ENCODE peak calls at places on chromosome 1, in five cellular contexts. X is neural crest cell, W is kidney, B is bronchial epithelial cell, L is GM06990. D is an unnamed sample.

GRCh38 chr1:181216571-181216994 is 128.1 kb downstream of the IER5 start:
- DNase-seq in B (no peak), X (no peak), L (no peak), W (no peak), D (no peak)

GRCh38 chr1:35708179-35708891 is 10.3 kb downstream of the C1orf216 start:
- DNase-seq in B (no peak), L (peak), W (no peak), X (no peak), D (no peak)

GRCh38 chr1:233566886-233567285 is 47.0 kb upstream of the KCNK1 start:
- DNase-seq in X (no peak), B (no peak), W (no peak), L (no peak), D (no peak)

GRCh38 chr1:213531369-213532310 is 456.1 kb upstream of the PROX1 start:
- DNase-seq in B (no peak), L (no peak), X (no peak), W (no peak), D (no peak)

GRCh38 chr1:93288558-93288957 is 57.1 kb upstream of the DR1 start:
- DNase-seq in B (peak), W (no peak), X (no peak), L (no peak), D (no peak)

GRCh38 chr1:90393025-90393424 is 324.1 kb downstream of the BARHL2 start:
- DNase-seq in L (no peak), X (no peak), B (peak), W (no peak), D (no peak)

GRCh38 chr1:71948561-71948960 is 333.8 kb downstream of the NEGR1 start:
- DNase-seq in B (no peak), X (no peak), W (no peak), L (no peak), D (no peak)

GRCh38 chr1:232611834-232612233 is 18.1 kb downstream of the SIPA1L2 start:
- DNase-seq in X (no peak), B (no peak), L (no peak), W (no peak), D (peak)

GRCh38 chr1:167492509-167492910 is 25.8 kb downstream of the CD247 start:
- DNase-seq in L (no peak), W (no peak), X (no peak), B (no peak), D (no peak)

GRCh38 chr1:48080343-48081255 is 83.4 kb upstream of the TRABD2B start:
- DNase-seq in W (no peak), X (no peak), B (no peak), L (no peak), D (no peak)

GRCh38 chr1:5297199-5297877 is 642.9 kb downstream of the AJAP1 start:
- DNase-seq in B (no peak), X (no peak), W (peak), L (no peak), D (no peak)
- TF ChIP-seq CTCF in B (no peak), X (no peak), W (no peak), L (no peak), D (no peak)

GRCh38 chr1:8424539-8425116 is 106.7 kb downstream of the SLC45A1 start:
- DNase-seq in W (no peak), L (peak), B (peak), X (no peak), D (peak)
- TF ChIP-seq CTCF in W (no peak), L (no peak), B (no peak), X (no peak), D (no peak)

GRCh38 chr1:161950377-161950776 is 73.3 kb downstream of the OLFML2B start:
- DNase-seq in W (no peak), B (no peak), L (no peak), X (no peak), D (no peak)

GRCh38 chr1:161952603-161953172 is 71.0 kb downstream of the OLFML2B start:
- DNase-seq in B (no peak), L (no peak), X (no peak), W (no peak), D (no peak)

GRCh38 chr1:161948435-161948834 is 75.2 kb downstream of the OLFML2B start:
- DNase-seq in L (no peak), X (no peak), W (no peak), B (no peak), D (no peak)

GRCh38 chr1:161951646-161952045 is 72.0 kb downstream of the OLFML2B start:
- DNase-seq in L (no peak), W (no peak), B (no peak), X (no peak), D (no peak)

DNA sequence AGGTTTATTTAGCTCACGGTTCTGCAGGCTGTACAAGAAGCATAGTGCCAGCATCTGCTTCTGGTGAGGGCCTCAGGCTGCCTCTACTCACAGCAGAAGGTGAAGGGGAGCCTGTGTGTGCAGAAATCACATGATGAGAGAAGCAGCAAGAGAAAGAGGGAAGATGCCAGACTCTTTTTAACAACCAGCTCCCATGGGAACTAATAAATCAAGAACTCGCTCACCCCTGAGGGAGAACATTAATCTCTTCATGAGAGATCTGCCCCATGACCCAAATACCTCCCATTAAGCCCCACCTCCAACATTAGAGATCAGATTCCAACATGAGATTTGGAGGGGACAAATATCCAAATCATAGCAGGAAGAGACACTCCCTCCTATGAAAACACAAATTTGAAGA is 74.1 kb downstream of the OLFML2B start:
- DNase-seq in B (no peak), W (no peak), X (no peak), L (no peak), D (no peak)
- TF ChIP-seq CTCF in B (no peak), W (no peak), X (no peak), L (no peak), D (no peak)

DNA sequence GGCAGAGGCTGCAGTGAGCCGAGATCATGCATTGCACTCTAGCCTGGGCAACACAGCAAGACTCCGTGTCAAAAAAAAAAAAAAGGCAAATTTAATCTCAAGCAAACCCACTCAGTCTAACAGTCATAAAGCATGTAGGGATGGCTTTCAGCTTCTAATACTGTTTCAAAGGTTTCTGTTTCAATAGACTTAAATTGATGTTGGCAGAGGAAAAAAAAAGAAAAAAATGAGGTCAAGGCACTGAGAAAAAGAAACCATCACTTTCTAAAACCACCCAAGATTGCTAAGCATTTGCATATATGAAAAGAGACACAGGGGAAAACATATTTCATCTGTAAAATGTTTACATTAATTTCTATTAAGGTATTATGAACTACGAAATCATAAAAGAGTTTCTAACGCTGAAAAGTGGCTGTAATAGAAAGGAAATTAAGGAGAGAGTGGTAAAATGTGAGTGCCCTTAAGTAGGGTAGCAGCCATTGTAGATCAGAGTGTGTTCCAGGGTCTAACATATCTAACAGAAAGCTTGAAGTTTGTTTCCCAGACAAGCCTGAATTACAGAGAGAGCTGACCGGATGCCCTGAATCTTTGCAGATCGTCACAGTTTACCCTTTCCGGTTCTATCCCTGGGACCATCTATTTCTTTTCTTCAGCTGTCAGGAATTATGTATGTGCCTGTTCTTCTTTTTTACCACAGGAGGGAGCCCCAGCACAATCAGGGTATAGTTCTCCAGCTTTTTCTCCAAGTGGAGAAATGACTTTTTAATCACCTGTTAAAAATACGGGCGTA is 70.0 kb downstream of the PLD5 start:
- DNase-seq in X (no peak), W (no peak), L (no peak), B (peak), D (peak)
- TF ChIP-seq CTCF in X (peak), W (peak), L (peak), B (peak), D (peak)

DNA sequence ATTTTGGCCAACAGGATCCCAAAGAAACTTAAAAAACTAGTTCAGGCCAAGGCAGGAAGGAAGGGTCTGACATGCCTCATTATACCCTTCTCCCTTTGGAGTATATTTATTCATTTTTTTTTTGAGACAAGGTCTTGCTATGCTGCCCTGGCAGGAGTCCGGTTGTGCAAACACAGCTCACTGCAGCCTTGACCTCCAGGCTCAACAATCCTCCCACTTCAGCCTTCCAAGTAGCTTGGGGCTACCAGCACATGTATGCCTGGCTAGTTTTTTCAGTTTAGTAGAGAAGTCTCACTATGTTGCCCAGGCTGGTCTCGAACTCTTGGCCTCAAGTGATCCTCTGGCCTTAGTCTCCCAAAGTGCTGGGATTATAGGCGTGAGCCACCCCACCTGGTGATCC is 5.2 kb downstream of the YARS1 start:
- DNase-seq in X (no peak), B (no peak), W (no peak), L (no peak), D (no peak)
- TF ChIP-seq CTCF in X (no peak), B (no peak), W (no peak), L (no peak), D (no peak)

DNA sequence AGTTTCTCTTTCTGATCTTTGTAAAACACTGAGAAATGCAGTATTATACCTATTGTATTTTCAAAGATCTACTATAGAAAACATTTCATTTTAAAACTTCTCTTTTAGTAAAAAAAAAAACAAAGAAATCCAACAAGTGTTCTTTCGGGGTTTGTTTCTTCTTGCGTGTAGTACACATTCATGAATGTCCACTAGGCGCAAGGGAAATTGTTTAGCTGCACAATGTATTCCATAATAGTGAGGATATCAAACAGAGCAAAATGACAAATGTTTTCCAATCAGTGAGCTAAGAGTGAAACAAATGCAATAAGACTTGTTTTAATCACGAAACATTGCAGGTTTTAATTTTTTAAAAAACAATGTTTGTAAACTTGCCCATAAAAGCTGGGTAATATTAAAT is 68.6 kb downstream of the LHX8 start:
- DNase-seq in X (no peak), B (no peak), L (no peak), W (no peak), D (no peak)
- TF ChIP-seq CTCF in X (no peak), B (no peak), L (no peak), W (no peak), D (no peak)

DNA sequence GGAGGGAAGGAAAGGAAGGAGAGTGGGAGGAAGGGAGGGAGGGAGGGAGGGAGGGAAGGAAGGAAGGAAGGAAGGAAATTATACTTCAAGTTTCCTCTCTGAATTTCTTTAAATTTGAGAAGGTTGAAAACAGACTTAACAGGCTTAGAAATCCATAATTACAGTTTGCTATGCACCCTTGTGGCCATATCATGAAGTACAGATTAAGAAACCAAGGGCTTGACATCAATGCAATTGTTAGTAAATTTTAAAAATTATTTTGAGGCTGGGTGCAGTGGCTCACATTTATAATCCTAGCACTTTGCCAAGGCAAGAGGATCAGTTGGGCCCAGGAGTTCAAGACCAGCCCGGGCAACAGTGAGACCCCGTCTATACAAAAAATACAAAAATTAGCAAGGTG is 14.4 kb downstream of the ANP32E start:
- DNase-seq in W (no peak), L (no peak), X (no peak), B (peak), D (no peak)
- TF ChIP-seq CTCF in W (peak), L (peak), X (peak), B (peak), D (peak)

DNA sequence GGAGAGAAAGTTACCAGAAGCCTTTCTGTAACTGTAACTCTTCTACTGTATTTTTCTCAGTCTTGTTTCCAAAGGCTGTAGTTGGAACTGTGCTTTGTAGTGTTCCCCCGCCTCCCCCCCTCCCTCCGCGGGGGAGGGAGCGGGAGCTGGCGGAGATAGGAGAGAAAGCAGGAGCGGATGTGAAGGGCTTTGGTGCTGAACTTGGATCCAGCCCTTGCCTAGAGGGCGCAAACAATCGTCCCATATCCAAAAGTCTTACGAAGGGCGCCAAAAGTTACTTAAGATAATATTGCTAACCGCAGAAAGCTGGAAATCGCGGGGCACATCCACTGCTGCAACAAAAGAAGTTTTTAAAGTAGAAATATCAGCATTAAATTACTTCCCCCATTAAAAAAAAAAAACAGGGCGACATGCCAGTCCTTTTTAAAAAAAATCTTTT is 2.4 kb upstream of the NFIA start:
- DNase-seq in B (peak), W (peak), X (peak), L (no peak), D (no peak)
- TF ChIP-seq CTCF in B (peak), W (peak), X (peak), L (no peak), D (no peak)

DNA sequence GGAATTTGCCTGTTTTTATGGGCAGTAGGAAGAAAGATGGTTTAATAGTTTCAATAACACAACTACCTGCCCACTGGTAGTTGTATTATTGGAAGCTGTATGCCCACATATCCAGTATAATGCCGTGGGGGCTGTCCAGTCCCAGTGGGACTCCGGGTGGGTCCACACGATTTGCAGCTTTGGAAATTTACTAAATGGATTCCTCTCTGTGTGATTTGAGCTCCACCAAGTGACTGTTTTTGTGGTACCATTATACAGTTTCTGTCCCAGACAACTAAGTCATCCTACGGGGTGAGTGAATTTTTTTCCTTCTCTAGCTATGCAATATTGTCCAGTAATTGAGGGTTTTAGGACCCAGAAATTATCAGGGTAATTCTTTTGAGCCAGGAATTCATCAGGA is 86.8 kb downstream of the PLA2G4A start:
- DNase-seq in L (no peak), W (no peak), X (no peak), B (no peak), D (no peak)
- TF ChIP-seq CTCF in L (no peak), W (no peak), X (no peak), B (no peak), D (no peak)

D was measured in endothelial cell.